ENCODE peak calls at places on chromosomes 2 and 18, in six cellular contexts. One of them, this sample, is unnamed.
A peak's percentile ranks its signal among the peaks of the same experiment; 100 is the strongest.

GRCh38 chr2:86500325-86500724 is 59.2 kb downstream of the KDM3A start:
- ATAC-seq in activated CD8-positive, alpha-beta T cell treated with anti-CD3 and anti-CD28 coated beads for 36 hours: no peak
- ATAC-seq in sciatic nerve: no peak
- ATAC-seq in activated naive CD8-positive, alpha-beta T cell treated with anti-CD3 and anti-CD28 coated beads, Interleukin-2, amount 10 ng/mL, durations not matched to agents 7 days and 5 days: no peak
- ATAC-seq in activated CD4-positive, alpha-beta T cell treated with anti-CD3 and anti-CD28 coated beads for 36 hours: no peak
- ATAC-seq in gastroesophageal sphincter: no peak
- ATAC-seq in this sample: no peak

GRCh38 chr2:127049927-127050802 is 56.8 kb downstream of the BIN1 start:
- ATAC-seq in sciatic nerve: peak; percentile 69
- ATAC-seq in gastroesophageal sphincter: peak; percentile 59
- ATAC-seq in activated CD8-positive, alpha-beta T cell treated with anti-CD3 and anti-CD28 coated beads for 36 hours: peak; percentile 82
- ATAC-seq in activated CD4-positive, alpha-beta T cell treated with anti-CD3 and anti-CD28 coated beads for 36 hours: peak; percentile 81
- ATAC-seq in activated naive CD8-positive, alpha-beta T cell treated with anti-CD3 and anti-CD28 coated beads, Interleukin-2, amount 10 ng/mL, durations not matched to agents 7 days and 5 days: peak; percentile 66
- ATAC-seq in this sample: peak; percentile 65

GRCh38 chr2:85222792-85223191 is 89.6 kb downstream of the TCF7L1 start:
- ATAC-seq in activated CD4-positive, alpha-beta T cell treated with anti-CD3 and anti-CD28 coated beads for 36 hours: no peak
- ATAC-seq in gastroesophageal sphincter: no peak
- ATAC-seq in activated naive CD8-positive, alpha-beta T cell treated with anti-CD3 and anti-CD28 coated beads, Interleukin-2, amount 10 ng/mL, durations not matched to agents 7 days and 5 days: no peak
- ATAC-seq in activated CD8-positive, alpha-beta T cell treated with anti-CD3 and anti-CD28 coated beads for 36 hours: no peak
- ATAC-seq in sciatic nerve: no peak
- ATAC-seq in this sample: no peak

GRCh38 chr18:57771626-57772025 is 31.5 kb downstream of the ATP8B1 start:
- ATAC-seq in sciatic nerve: no peak
- ATAC-seq in gastroesophageal sphincter: no peak
- ATAC-seq in activated CD4-positive, alpha-beta T cell treated with anti-CD3 and anti-CD28 coated beads for 36 hours: no peak
- ATAC-seq in activated naive CD8-positive, alpha-beta T cell treated with anti-CD3 and anti-CD28 coated beads, Interleukin-2, amount 10 ng/mL, durations not matched to agents 7 days and 5 days: no peak
- ATAC-seq in activated CD8-positive, alpha-beta T cell treated with anti-CD3 and anti-CD28 coated beads for 36 hours: no peak
- ATAC-seq in this sample: no peak

GRCh38 chr2:164655750-164656149 is 34.5 kb upstream of the GRB14 start:
- ATAC-seq in activated CD8-positive, alpha-beta T cell treated with anti-CD3 and anti-CD28 coated beads for 36 hours: no peak
- ATAC-seq in gastroesophageal sphincter: no peak
- ATAC-seq in activated CD4-positive, alpha-beta T cell treated with anti-CD3 and anti-CD28 coated beads for 36 hours: no peak
- ATAC-seq in sciatic nerve: no peak
- ATAC-seq in activated naive CD8-positive, alpha-beta T cell treated with anti-CD3 and anti-CD28 coated beads, Interleukin-2, amount 10 ng/mL, durations not matched to agents 7 days and 5 days: no peak
- ATAC-seq in this sample: no peak

GRCh38 chr2:231100990-231101389 is 23.9 kb downstream of the HTR2B start:
- ATAC-seq in sciatic nerve: no peak
- ATAC-seq in gastroesophageal sphincter: no peak
- ATAC-seq in activated naive CD8-positive, alpha-beta T cell treated with anti-CD3 and anti-CD28 coated beads, Interleukin-2, amount 10 ng/mL, durations not matched to agents 7 days and 5 days: no peak
- ATAC-seq in activated CD8-positive, alpha-beta T cell treated with anti-CD3 and anti-CD28 coated beads for 36 hours: no peak
- ATAC-seq in activated CD4-positive, alpha-beta T cell treated with anti-CD3 and anti-CD28 coated beads for 36 hours: no peak
- ATAC-seq in this sample: no peak

GRCh38 chr2:47336259-47337238 is 66.4 kb upstream of the MSH2 start:
- ATAC-seq in gastroesophageal sphincter: peak; percentile 14
- ATAC-seq in activated CD8-positive, alpha-beta T cell treated with anti-CD3 and anti-CD28 coated beads for 36 hours: no peak
- ATAC-seq in activated naive CD8-positive, alpha-beta T cell treated with anti-CD3 and anti-CD28 coated beads, Interleukin-2, amount 10 ng/mL, durations not matched to agents 7 days and 5 days: no peak
- ATAC-seq in activated CD4-positive, alpha-beta T cell treated with anti-CD3 and anti-CD28 coated beads for 36 hours: no peak
- ATAC-seq in sciatic nerve: no peak
- ATAC-seq in this sample: no peak

GRCh38 chr2:99607454-99607853 is 117.6 kb upstream of the REV1 start:
- ATAC-seq in sciatic nerve: peak; percentile 38
- ATAC-seq in gastroesophageal sphincter: no peak
- ATAC-seq in activated CD8-positive, alpha-beta T cell treated with anti-CD3 and anti-CD28 coated beads for 36 hours: no peak
- ATAC-seq in activated CD4-positive, alpha-beta T cell treated with anti-CD3 and anti-CD28 coated beads for 36 hours: no peak
- ATAC-seq in activated naive CD8-positive, alpha-beta T cell treated with anti-CD3 and anti-CD28 coated beads, Interleukin-2, amount 10 ng/mL, durations not matched to agents 7 days and 5 days: no peak
- ATAC-seq in this sample: no peak

GRCh38 chr18:12819822-12820221 is 64.2 kb downstream of the PTPN2 start:
- ATAC-seq in activated naive CD8-positive, alpha-beta T cell treated with anti-CD3 and anti-CD28 coated beads, Interleukin-2, amount 10 ng/mL, durations not matched to agents 7 days and 5 days: no peak
- ATAC-seq in sciatic nerve: no peak
- ATAC-seq in activated CD4-positive, alpha-beta T cell treated with anti-CD3 and anti-CD28 coated beads for 36 hours: no peak
- ATAC-seq in gastroesophageal sphincter: no peak
- ATAC-seq in activated CD8-positive, alpha-beta T cell treated with anti-CD3 and anti-CD28 coated beads for 36 hours: no peak
- ATAC-seq in this sample: no peak

GRCh38 chr2:203692039-203692710 is 14.3 kb upstream of the CD28 start:
- ATAC-seq in activated CD4-positive, alpha-beta T cell treated with anti-CD3 and anti-CD28 coated beads for 36 hours: no peak
- ATAC-seq in activated CD8-positive, alpha-beta T cell treated with anti-CD3 and anti-CD28 coated beads for 36 hours: no peak
- ATAC-seq in gastroesophageal sphincter: peak; percentile 47
- ATAC-seq in activated naive CD8-positive, alpha-beta T cell treated with anti-CD3 and anti-CD28 coated beads, Interleukin-2, amount 10 ng/mL, durations not matched to agents 7 days and 5 days: no peak
- ATAC-seq in sciatic nerve: no peak
- ATAC-seq in this sample: no peak

GRCh38 chr2:181235683-181236459 is 221.3 kb upstream of the ITGA4 start:
- ATAC-seq in activated CD8-positive, alpha-beta T cell treated with anti-CD3 and anti-CD28 coated beads for 36 hours: peak; percentile 45
- ATAC-seq in activated naive CD8-positive, alpha-beta T cell treated with anti-CD3 and anti-CD28 coated beads, Interleukin-2, amount 10 ng/mL, durations not matched to agents 7 days and 5 days: peak; percentile 30
- ATAC-seq in gastroesophageal sphincter: no peak
- ATAC-seq in activated CD4-positive, alpha-beta T cell treated with anti-CD3 and anti-CD28 coated beads for 36 hours: no peak
- ATAC-seq in sciatic nerve: no peak
- ATAC-seq in this sample: peak; percentile 77

GRCh38 chr2:108570416-108570815 is 36.1 kb downstream of the LIMS1 start:
- ATAC-seq in activated naive CD8-positive, alpha-beta T cell treated with anti-CD3 and anti-CD28 coated beads, Interleukin-2, amount 10 ng/mL, durations not matched to agents 7 days and 5 days: no peak
- ATAC-seq in gastroesophageal sphincter: no peak
- ATAC-seq in activated CD4-positive, alpha-beta T cell treated with anti-CD3 and anti-CD28 coated beads for 36 hours: no peak
- ATAC-seq in activated CD8-positive, alpha-beta T cell treated with anti-CD3 and anti-CD28 coated beads for 36 hours: no peak
- ATAC-seq in sciatic nerve: no peak
- ATAC-seq in this sample: no peak

GRCh38 chr2:38685116-38685735 is 19.3 kb downstream of the GALM start:
- ATAC-seq in gastroesophageal sphincter: no peak
- ATAC-seq in activated naive CD8-positive, alpha-beta T cell treated with anti-CD3 and anti-CD28 coated beads, Interleukin-2, amount 10 ng/mL, durations not matched to agents 7 days and 5 days: no peak
- ATAC-seq in sciatic nerve: no peak
- ATAC-seq in activated CD4-positive, alpha-beta T cell treated with anti-CD3 and anti-CD28 coated beads for 36 hours: peak; percentile 52
- ATAC-seq in activated CD8-positive, alpha-beta T cell treated with anti-CD3 and anti-CD28 coated beads for 36 hours: peak; percentile 52
- ATAC-seq in this sample: peak; percentile 8

GRCh38 chr2:20614201-20615045 is 36.5 kb downstream of the HS1BP3 start:
- ATAC-seq in gastroesophageal sphincter: no peak
- ATAC-seq in activated CD8-positive, alpha-beta T cell treated with anti-CD3 and anti-CD28 coated beads for 36 hours: no peak
- ATAC-seq in activated naive CD8-positive, alpha-beta T cell treated with anti-CD3 and anti-CD28 coated beads, Interleukin-2, amount 10 ng/mL, durations not matched to agents 7 days and 5 days: no peak
- ATAC-seq in activated CD4-positive, alpha-beta T cell treated with anti-CD3 and anti-CD28 coated beads for 36 hours: no peak
- ATAC-seq in sciatic nerve: peak; percentile 1
- ATAC-seq in this sample: no peak

GRCh38 chr18:46315187-46315586 is 211.0 kb downstream of the HAUS1 start:
- ATAC-seq in sciatic nerve: no peak
- ATAC-seq in activated naive CD8-positive, alpha-beta T cell treated with anti-CD3 and anti-CD28 coated beads, Interleukin-2, amount 10 ng/mL, durations not matched to agents 7 days and 5 days: no peak
- ATAC-seq in gastroesophageal sphincter: no peak
- ATAC-seq in activated CD4-positive, alpha-beta T cell treated with anti-CD3 and anti-CD28 coated beads for 36 hours: peak; percentile 33
- ATAC-seq in activated CD8-positive, alpha-beta T cell treated with anti-CD3 and anti-CD28 coated beads for 36 hours: peak; percentile 65
- ATAC-seq in this sample: peak; percentile 16

GRCh38 chr2:217866457-217866856 is 136.3 kb downstream of the TNS1 start:
- ATAC-seq in gastroesophageal sphincter: no peak
- ATAC-seq in activated CD8-positive, alpha-beta T cell treated with anti-CD3 and anti-CD28 coated beads for 36 hours: no peak
- ATAC-seq in sciatic nerve: no peak
- ATAC-seq in activated naive CD8-positive, alpha-beta T cell treated with anti-CD3 and anti-CD28 coated beads, Interleukin-2, amount 10 ng/mL, durations not matched to agents 7 days and 5 days: no peak
- ATAC-seq in activated CD4-positive, alpha-beta T cell treated with anti-CD3 and anti-CD28 coated beads for 36 hours: no peak
- ATAC-seq in this sample: no peak

GRCh38 chr2:112606567-112606966 is 22.2 kb downstream of the CHCHD5 start:
- ATAC-seq in activated CD4-positive, alpha-beta T cell treated with anti-CD3 and anti-CD28 coated beads for 36 hours: no peak
- ATAC-seq in activated naive CD8-positive, alpha-beta T cell treated with anti-CD3 and anti-CD28 coated beads, Interleukin-2, amount 10 ng/mL, durations not matched to agents 7 days and 5 days: no peak
- ATAC-seq in gastroesophageal sphincter: no peak
- ATAC-seq in sciatic nerve: no peak
- ATAC-seq in activated CD8-positive, alpha-beta T cell treated with anti-CD3 and anti-CD28 coated beads for 36 hours: no peak
- ATAC-seq in this sample: no peak

GRCh38 chr2:196018037-196018436 is 50.6 kb downstream of the DNAH7 start:
- ATAC-seq in gastroesophageal sphincter: no peak
- ATAC-seq in activated CD8-positive, alpha-beta T cell treated with anti-CD3 and anti-CD28 coated beads for 36 hours: no peak
- ATAC-seq in activated naive CD8-positive, alpha-beta T cell treated with anti-CD3 and anti-CD28 coated beads, Interleukin-2, amount 10 ng/mL, durations not matched to agents 7 days and 5 days: no peak
- ATAC-seq in sciatic nerve: no peak
- ATAC-seq in activated CD4-positive, alpha-beta T cell treated with anti-CD3 and anti-CD28 coated beads for 36 hours: no peak
- ATAC-seq in this sample: no peak

GRCh38 chr2:127516031-127516430 is 10.3 kb downstream of the IWS1 start:
- ATAC-seq in activated CD4-positive, alpha-beta T cell treated with anti-CD3 and anti-CD28 coated beads for 36 hours: no peak
- ATAC-seq in gastroesophageal sphincter: peak; percentile 91
- ATAC-seq in activated naive CD8-positive, alpha-beta T cell treated with anti-CD3 and anti-CD28 coated beads, Interleukin-2, amount 10 ng/mL, durations not matched to agents 7 days and 5 days: no peak
- ATAC-seq in sciatic nerve: peak; percentile 86
- ATAC-seq in activated CD8-positive, alpha-beta T cell treated with anti-CD3 and anti-CD28 coated beads for 36 hours: no peak
- ATAC-seq in this sample: no peak

GRCh38 chr2:170582747-170583463 is 132.2 kb upstream of the SP5 start:
- ATAC-seq in gastroesophageal sphincter: no peak
- ATAC-seq in activated CD8-positive, alpha-beta T cell treated with anti-CD3 and anti-CD28 coated beads for 36 hours: no peak
- ATAC-seq in activated naive CD8-positive, alpha-beta T cell treated with anti-CD3 and anti-CD28 coated beads, Interleukin-2, amount 10 ng/mL, durations not matched to agents 7 days and 5 days: no peak
- ATAC-seq in activated CD4-positive, alpha-beta T cell treated with anti-CD3 and anti-CD28 coated beads for 36 hours: no peak
- ATAC-seq in sciatic nerve: no peak
- ATAC-seq in this sample: no peak

GRCh38 chr2:47089083-47089464 is 66.0 kb downstream of the STPG4 start:
- ATAC-seq in gastroesophageal sphincter: no peak
- ATAC-seq in activated CD4-positive, alpha-beta T cell treated with anti-CD3 and anti-CD28 coated beads for 36 hours: no peak
- ATAC-seq in sciatic nerve: no peak
- ATAC-seq in activated CD8-positive, alpha-beta T cell treated with anti-CD3 and anti-CD28 coated beads for 36 hours: no peak
- ATAC-seq in activated naive CD8-positive, alpha-beta T cell treated with anti-CD3 and anti-CD28 coated beads, Interleukin-2, amount 10 ng/mL, durations not matched to agents 7 days and 5 days: no peak
- ATAC-seq in this sample: no peak

GRCh38 chr2:23363831-23364230 is 21.1 kb upstream of the KLHL29 start:
- ATAC-seq in gastroesophageal sphincter: no peak
- ATAC-seq in sciatic nerve: no peak
- ATAC-seq in activated CD4-positive, alpha-beta T cell treated with anti-CD3 and anti-CD28 coated beads for 36 hours: no peak
- ATAC-seq in activated naive CD8-positive, alpha-beta T cell treated with anti-CD3 and anti-CD28 coated beads, Interleukin-2, amount 10 ng/mL, durations not matched to agents 7 days and 5 days: no peak
- ATAC-seq in activated CD8-positive, alpha-beta T cell treated with anti-CD3 and anti-CD28 coated beads for 36 hours: no peak
- ATAC-seq in this sample: no peak

GRCh38 chr2:45936623-45936979 is 285.1 kb downstream of the PRKCE start:
- ATAC-seq in activated naive CD8-positive, alpha-beta T cell treated with anti-CD3 and anti-CD28 coated beads, Interleukin-2, amount 10 ng/mL, durations not matched to agents 7 days and 5 days: no peak
- ATAC-seq in gastroesophageal sphincter: no peak
- ATAC-seq in activated CD8-positive, alpha-beta T cell treated with anti-CD3 and anti-CD28 coated beads for 36 hours: no peak
- ATAC-seq in activated CD4-positive, alpha-beta T cell treated with anti-CD3 and anti-CD28 coated beads for 36 hours: no peak
- ATAC-seq in sciatic nerve: peak; percentile 5
- ATAC-seq in this sample: no peak

GRCh38 chr18:2965797-2966196 is 47.1 kb downstream of the LPIN2 start:
- ATAC-seq in activated CD4-positive, alpha-beta T cell treated with anti-CD3 and anti-CD28 coated beads for 36 hours: no peak
- ATAC-seq in activated CD8-positive, alpha-beta T cell treated with anti-CD3 and anti-CD28 coated beads for 36 hours: no peak
- ATAC-seq in gastroesophageal sphincter: no peak
- ATAC-seq in activated naive CD8-positive, alpha-beta T cell treated with anti-CD3 and anti-CD28 coated beads, Interleukin-2, amount 10 ng/mL, durations not matched to agents 7 days and 5 days: no peak
- ATAC-seq in sciatic nerve: no peak
- ATAC-seq in this sample: no peak

GRCh38 chr2:42638080-42638784 is 69.8 kb downstream of the MTA3 start:
- ATAC-seq in activated CD8-positive, alpha-beta T cell treated with anti-CD3 and anti-CD28 coated beads for 36 hours: no peak
- ATAC-seq in activated naive CD8-positive, alpha-beta T cell treated with anti-CD3 and anti-CD28 coated beads, Interleukin-2, amount 10 ng/mL, durations not matched to agents 7 days and 5 days: no peak
- ATAC-seq in gastroesophageal sphincter: no peak
- ATAC-seq in activated CD4-positive, alpha-beta T cell treated with anti-CD3 and anti-CD28 coated beads for 36 hours: no peak
- ATAC-seq in sciatic nerve: no peak
- ATAC-seq in this sample: no peak

GRCh38 chr18:59708988-59709387 is 11.8 kb upstream of the CCBE1 start:
- ATAC-seq in gastroesophageal sphincter: no peak
- ATAC-seq in activated CD4-positive, alpha-beta T cell treated with anti-CD3 and anti-CD28 coated beads for 36 hours: no peak
- ATAC-seq in sciatic nerve: no peak
- ATAC-seq in activated CD8-positive, alpha-beta T cell treated with anti-CD3 and anti-CD28 coated beads for 36 hours: no peak
- ATAC-seq in activated naive CD8-positive, alpha-beta T cell treated with anti-CD3 and anti-CD28 coated beads, Interleukin-2, amount 10 ng/mL, durations not matched to agents 7 days and 5 days: no peak
- ATAC-seq in this sample: no peak

GRCh38 chr2:120986898-120987650 is 251.4 kb downstream of the GLI2 start:
- ATAC-seq in sciatic nerve: no peak
- ATAC-seq in gastroesophageal sphincter: no peak
- ATAC-seq in activated naive CD8-positive, alpha-beta T cell treated with anti-CD3 and anti-CD28 coated beads, Interleukin-2, amount 10 ng/mL, durations not matched to agents 7 days and 5 days: no peak
- ATAC-seq in activated CD4-positive, alpha-beta T cell treated with anti-CD3 and anti-CD28 coated beads for 36 hours: no peak
- ATAC-seq in activated CD8-positive, alpha-beta T cell treated with anti-CD3 and anti-CD28 coated beads for 36 hours: no peak
- ATAC-seq in this sample: no peak

GRCh38 chr2:96437512-96437911 is 67.6 kb downstream of the NEURL3 start:
- ATAC-seq in sciatic nerve: no peak
- ATAC-seq in activated naive CD8-positive, alpha-beta T cell treated with anti-CD3 and anti-CD28 coated beads, Interleukin-2, amount 10 ng/mL, durations not matched to agents 7 days and 5 days: no peak
- ATAC-seq in activated CD4-positive, alpha-beta T cell treated with anti-CD3 and anti-CD28 coated beads for 36 hours: peak; percentile 55
- ATAC-seq in activated CD8-positive, alpha-beta T cell treated with anti-CD3 and anti-CD28 coated beads for 36 hours: no peak
- ATAC-seq in gastroesophageal sphincter: no peak
- ATAC-seq in this sample: no peak

GRCh38 chr18:13438507-13439056 is 220.0 kb downstream of the LDLRAD4 start:
- ATAC-seq in activated CD4-positive, alpha-beta T cell treated with anti-CD3 and anti-CD28 coated beads for 36 hours: peak; percentile 47
- ATAC-seq in activated CD8-positive, alpha-beta T cell treated with anti-CD3 and anti-CD28 coated beads for 36 hours: peak; percentile 37
- ATAC-seq in gastroesophageal sphincter: no peak
- ATAC-seq in activated naive CD8-positive, alpha-beta T cell treated with anti-CD3 and anti-CD28 coated beads, Interleukin-2, amount 10 ng/mL, durations not matched to agents 7 days and 5 days: peak; percentile 12
- ATAC-seq in sciatic nerve: no peak
- ATAC-seq in this sample: peak; percentile 48

GRCh38 chr2:66575625-66576371 is 140.9 kb downstream of the MEIS1 start:
- ATAC-seq in activated CD8-positive, alpha-beta T cell treated with anti-CD3 and anti-CD28 coated beads for 36 hours: peak; percentile 34
- ATAC-seq in sciatic nerve: peak; percentile 54
- ATAC-seq in activated naive CD8-positive, alpha-beta T cell treated with anti-CD3 and anti-CD28 coated beads, Interleukin-2, amount 10 ng/mL, durations not matched to agents 7 days and 5 days: no peak
- ATAC-seq in activated CD4-positive, alpha-beta T cell treated with anti-CD3 and anti-CD28 coated beads for 36 hours: no peak
- ATAC-seq in gastroesophageal sphincter: peak; percentile 35
- ATAC-seq in this sample: no peak

GRCh38 chr2:225781145-225781544 is 381.6 kb downstream of the NYAP2 start:
- ATAC-seq in gastroesophageal sphincter: no peak
- ATAC-seq in sciatic nerve: no peak
- ATAC-seq in activated naive CD8-positive, alpha-beta T cell treated with anti-CD3 and anti-CD28 coated beads, Interleukin-2, amount 10 ng/mL, durations not matched to agents 7 days and 5 days: no peak
- ATAC-seq in activated CD8-positive, alpha-beta T cell treated with anti-CD3 and anti-CD28 coated beads for 36 hours: no peak
- ATAC-seq in activated CD4-positive, alpha-beta T cell treated with anti-CD3 and anti-CD28 coated beads for 36 hours: no peak
- ATAC-seq in this sample: no peak

GRCh38 chr2:3312576-3313345 is 64.9 kb downstream of the EIPR1 start:
- ATAC-seq in gastroesophageal sphincter: no peak
- ATAC-seq in activated naive CD8-positive, alpha-beta T cell treated with anti-CD3 and anti-CD28 coated beads, Interleukin-2, amount 10 ng/mL, durations not matched to agents 7 days and 5 days: no peak
- ATAC-seq in activated CD4-positive, alpha-beta T cell treated with anti-CD3 and anti-CD28 coated beads for 36 hours: no peak
- ATAC-seq in sciatic nerve: no peak
- ATAC-seq in activated CD8-positive, alpha-beta T cell treated with anti-CD3 and anti-CD28 coated beads for 36 hours: no peak
- ATAC-seq in this sample: no peak